ENCODE peak calls at places on chromosome 20, in five cellular contexts. One of them, this sample, is unnamed. For H3K4me1 and H3K9me3, the result is how much of the 10 kb centered on the place peaks cover.

GRCh38 chr20:62350098-62350628 is 16.9 kb downstream of the LAMA5 start:
- DNase-seq in heart right ventricle: peak
- DNase-seq in psoas muscle: peak
- DNase-seq in left lung: peak
- DNase-seq in heart left ventricle: no peak
- DNase-seq in this sample: no peak

GRCh38 chr20:41138527-41139226 is 1.3 kb downstream of the PLCG1 start:
- DNase-seq in psoas muscle: no peak
- DNase-seq in heart left ventricle: peak
- DNase-seq in left lung: no peak
- DNase-seq in heart right ventricle: no peak
- DNase-seq in this sample: no peak

GRCh38 chr20:16350465-16350864 is 222.8 kb downstream of the KIF16B start:
- DNase-seq in left lung: no peak
- DNase-seq in heart left ventricle: no peak
- DNase-seq in psoas muscle: peak
- DNase-seq in heart right ventricle: no peak
- DNase-seq in this sample: no peak

GRCh38 chr20:48864738-48865318 is 37.0 kb upstream of the PREX1 start:
- DNase-seq in heart left ventricle: no peak
- DNase-seq in left lung: no peak
- DNase-seq in psoas muscle: no peak
- DNase-seq in heart right ventricle: no peak
- DNase-seq in this sample: no peak

GRCh38 chr20:63628246-63628975 is 1.5 kb upstream of the GMEB2 start:
- DNase-seq in left lung: peak
- DNase-seq in heart left ventricle: peak
- DNase-seq in psoas muscle: peak
- DNase-seq in heart right ventricle: peak
- DNase-seq in this sample: peak

GRCh38 chr20:48898210-48898609 is 23.3 kb upstream of the ARFGEF2 start:
- DNase-seq in psoas muscle: no peak
- DNase-seq in heart right ventricle: no peak
- DNase-seq in heart left ventricle: no peak
- DNase-seq in left lung: no peak
- DNase-seq in this sample: no peak

GRCh38 chr20:2093200-2093781 is 8.3 kb upstream of the STK35 start:
- DNase-seq in heart left ventricle: no peak
- DNase-seq in left lung: no peak
- DNase-seq in psoas muscle: no peak
- DNase-seq in heart right ventricle: no peak
- DNase-seq in this sample: no peak

GRCh38 chr20:420721-421574 is 12.8 kb downstream of the RBCK1 start:
- DNase-seq in psoas muscle: no peak
- DNase-seq in heart left ventricle: no peak
- DNase-seq in heart right ventricle: no peak
- DNase-seq in left lung: no peak
- DNase-seq in this sample: no peak

GRCh38 chr20:2285618-2286017 is 10.2 kb upstream of the TGM3 start:
- DNase-seq in left lung: no peak
- DNase-seq in heart right ventricle: no peak
- DNase-seq in heart left ventricle: no peak
- DNase-seq in psoas muscle: no peak
- DNase-seq in this sample: no peak

GRCh38 chr20:23232679-23233308 is 117.8 kb upstream of the NXT1 start:
- DNase-seq in heart right ventricle: no peak
- DNase-seq in psoas muscle: no peak
- DNase-seq in left lung: no peak
- DNase-seq in heart left ventricle: no peak
- DNase-seq in this sample: no peak

GRCh38 chr20:32457476-32457986 is 99.4 kb downstream of the ASXL1 start:
- DNase-seq in psoas muscle: peak
- DNase-seq in left lung: no peak
- DNase-seq in heart right ventricle: peak
- DNase-seq in heart left ventricle: peak
- DNase-seq in this sample: peak

DNA sequence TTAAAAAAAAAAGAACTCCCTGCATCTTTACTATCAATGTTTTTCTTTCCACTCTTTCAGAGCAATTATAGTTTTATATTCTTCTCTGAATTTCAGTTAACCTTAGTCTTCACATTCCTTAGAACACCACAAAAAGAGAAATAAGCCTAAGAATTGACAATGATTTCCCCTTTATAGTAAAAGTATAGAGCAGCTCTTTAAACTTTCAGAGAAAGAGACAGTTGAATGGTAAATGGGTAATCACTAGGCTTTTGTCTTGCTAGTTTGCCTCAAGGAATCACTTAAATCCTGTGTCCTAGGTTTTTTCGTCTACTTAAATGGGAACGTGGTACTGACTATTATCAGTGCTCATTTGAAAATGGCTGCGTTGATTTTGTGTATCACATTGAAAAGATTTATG is 31.8 kb downstream of the SLX4IP start:
- DNase-seq in psoas muscle: no peak
- DNase-seq in left lung: no peak
- DNase-seq in heart right ventricle: no peak
- DNase-seq in heart left ventricle: no peak
- DNase-seq in this sample: no peak
- H3K4me1 ChIP-seq in psoas muscle: under half
- H3K4me1 ChIP-seq in left lung: under half
- H3K4me1 ChIP-seq in heart right ventricle: under half
- H3K4me1 ChIP-seq in heart left ventricle: under half
- H3K4me1 ChIP-seq in this sample: under half

GRCh38 chr20:37455659-37456058 is 65.4 kb upstream of the NNAT start:
- DNase-seq in heart right ventricle: no peak
- DNase-seq in psoas muscle: no peak
- DNase-seq in left lung: no peak
- DNase-seq in heart left ventricle: no peak
- DNase-seq in this sample: no peak
- H3K9me3 ChIP-seq in heart right ventricle: under half
- H3K9me3 ChIP-seq in psoas muscle: under half
- H3K9me3 ChIP-seq in left lung: under half
- H3K9me3 ChIP-seq in heart left ventricle: under half
- H3K9me3 ChIP-seq in this sample: under half

GRCh38 chr20:59145926-59146800 is 17.5 kb upstream of the ZNF831 start:
- DNase-seq in left lung: no peak
- DNase-seq in heart right ventricle: no peak
- DNase-seq in heart left ventricle: no peak
- DNase-seq in psoas muscle: no peak
- DNase-seq in this sample: no peak
- H3K4me3 ChIP-seq in left lung: no peak
- H3K4me3 ChIP-seq in heart right ventricle: no peak
- H3K4me3 ChIP-seq in heart left ventricle: no peak
- H3K4me3 ChIP-seq in psoas muscle: no peak
- H3K4me3 ChIP-seq in this sample: no peak

DNA sequence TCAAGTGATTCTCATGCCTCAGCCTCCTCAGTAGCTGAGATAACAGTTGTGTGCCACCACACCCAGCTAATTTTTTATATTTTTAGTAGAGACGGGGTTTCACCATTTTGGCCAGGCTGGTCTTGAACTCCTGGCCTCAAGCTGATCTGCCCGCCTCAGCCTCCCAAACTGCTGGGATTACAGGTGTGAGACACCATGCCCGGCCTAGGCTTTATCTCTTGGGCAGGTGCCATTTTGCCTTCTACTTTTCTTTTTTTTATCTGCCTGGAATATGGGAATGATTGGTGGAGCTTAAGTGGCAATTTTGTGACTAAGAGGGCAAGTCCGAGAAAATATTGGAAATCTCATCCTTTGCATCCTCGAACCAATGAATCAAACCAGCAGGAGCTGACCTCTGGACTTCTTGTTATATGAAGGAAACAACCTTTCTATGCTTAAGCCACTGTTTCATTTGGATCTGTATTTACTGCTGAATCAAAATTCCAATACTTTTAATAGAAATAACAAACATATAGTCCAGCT is 128.9 kb upstream of the ZNF217 start:
- DNase-seq in heart right ventricle: no peak
- DNase-seq in heart left ventricle: no peak
- DNase-seq in left lung: no peak
- DNase-seq in psoas muscle: no peak
- DNase-seq in this sample: no peak
- H3K4me1 ChIP-seq in heart right ventricle: under half
- H3K4me1 ChIP-seq in heart left ventricle: under half
- H3K4me1 ChIP-seq in left lung: under half
- H3K4me1 ChIP-seq in psoas muscle: under half
- H3K4me1 ChIP-seq in this sample: under half

DNA sequence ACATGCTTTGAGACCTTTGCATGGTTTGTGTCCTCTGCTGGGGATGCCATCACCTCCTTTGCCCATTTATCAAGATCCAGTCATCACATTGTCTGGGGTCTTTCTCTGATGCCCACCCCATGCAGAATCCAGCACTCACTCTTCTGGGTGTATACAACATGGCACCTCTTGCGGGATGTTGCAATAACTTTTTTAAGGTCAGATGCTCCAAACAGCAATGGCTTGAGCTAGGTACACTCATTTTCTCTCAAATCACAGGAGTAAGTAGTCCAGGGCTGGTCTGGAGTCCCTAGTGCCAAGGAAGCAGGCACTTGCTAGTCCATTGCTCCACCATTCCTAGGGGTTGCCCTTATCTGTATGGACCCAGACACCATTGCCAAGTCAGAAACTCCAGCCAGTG is 196.6 kb upstream of the KCNG1 start:
- DNase-seq in left lung: no peak
- DNase-seq in heart left ventricle: no peak
- DNase-seq in heart right ventricle: no peak
- DNase-seq in psoas muscle: no peak
- DNase-seq in this sample: no peak
- H3K9me3 ChIP-seq in left lung: under half
- H3K9me3 ChIP-seq in heart left ventricle: under half
- H3K9me3 ChIP-seq in heart right ventricle: under half
- H3K9me3 ChIP-seq in psoas muscle: under half
- H3K9me3 ChIP-seq in this sample: under half

DNA sequence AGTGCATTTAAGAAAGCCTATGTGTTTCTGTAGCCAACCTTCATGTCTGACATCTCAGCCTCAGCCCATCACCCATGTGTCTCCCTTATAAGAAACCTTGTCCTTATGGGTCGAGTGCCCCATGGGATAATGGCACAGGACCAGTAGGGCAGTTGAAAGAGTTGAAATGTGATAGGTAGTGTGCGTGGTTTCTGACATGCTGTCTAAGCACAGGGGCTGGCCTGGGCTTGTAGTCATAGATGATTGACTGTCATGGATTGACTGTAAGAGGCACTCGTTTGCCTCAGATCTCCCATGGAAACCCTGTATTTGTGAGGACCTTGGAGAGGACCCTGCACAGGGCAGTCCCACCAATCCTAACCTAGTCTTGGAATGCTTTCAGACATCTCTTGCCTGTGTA is 5.9 kb downstream of the SYNDIG1 start:
- DNase-seq in left lung: no peak
- DNase-seq in heart left ventricle: no peak
- DNase-seq in psoas muscle: no peak
- DNase-seq in heart right ventricle: no peak
- DNase-seq in this sample: no peak
- H3K4me3 ChIP-seq in left lung: no peak
- H3K4me3 ChIP-seq in heart left ventricle: no peak
- H3K4me3 ChIP-seq in psoas muscle: no peak
- H3K4me3 ChIP-seq in heart right ventricle: no peak
- H3K4me3 ChIP-seq in this sample: no peak